ENCODE peak calls at places on chromosomes 12 and 14, in five cellular contexts. One of them, this sample, is unnamed.

GRCh38 chr14:90111895-90112534 is 50.2 kb downstream of the KCNK13 start:
- DNase-seq in CD4-positive, alpha-beta T cell: no peak
- DNase-seq in tibial nerve: no peak
- DNase-seq in natural killer cell: no peak
- DNase-seq in epithelial cell of esophagus: peak
- DNase-seq in this sample: no peak

GRCh38 chr12:113674996-113675395 is 203.3 kb upstream of the LHX5 start:
- DNase-seq in CD4-positive, alpha-beta T cell: no peak
- DNase-seq in tibial nerve: no peak
- DNase-seq in natural killer cell: no peak
- DNase-seq in epithelial cell of esophagus: no peak
- DNase-seq in this sample: no peak

GRCh38 chr12:131853832-131854797 is 25.9 kb downstream of the MMP17 start:
- DNase-seq in CD4-positive, alpha-beta T cell: no peak
- DNase-seq in tibial nerve: no peak
- DNase-seq in natural killer cell: no peak
- DNase-seq in epithelial cell of esophagus: peak
- DNase-seq in this sample: no peak

GRCh38 chr12:124852329-124852831 is 11.3 kb downstream of the SCARB1 start:
- DNase-seq in CD4-positive, alpha-beta T cell: no peak
- DNase-seq in tibial nerve: peak
- DNase-seq in natural killer cell: peak
- DNase-seq in epithelial cell of esophagus: no peak
- DNase-seq in this sample: no peak

GRCh38 chr12:107780298-107780697 is 5.8 kb downstream of the ASCL4 start:
- DNase-seq in CD4-positive, alpha-beta T cell: no peak
- DNase-seq in tibial nerve: no peak
- DNase-seq in natural killer cell: no peak
- DNase-seq in epithelial cell of esophagus: no peak
- DNase-seq in this sample: no peak

GRCh38 chr14:50388256-50388931 is 8.3 kb downstream of the CDKL1 start:
- DNase-seq in CD4-positive, alpha-beta T cell: no peak
- DNase-seq in tibial nerve: no peak
- DNase-seq in natural killer cell: no peak
- DNase-seq in epithelial cell of esophagus: no peak
- DNase-seq in this sample: no peak

GRCh38 chr12:114499338-114499737 is 93.4 kb upstream of the TBX5 start:
- DNase-seq in CD4-positive, alpha-beta T cell: no peak
- DNase-seq in tibial nerve: no peak
- DNase-seq in natural killer cell: no peak
- DNase-seq in epithelial cell of esophagus: no peak
- DNase-seq in this sample: no peak

GRCh38 chr14:90489306-90489705 is 92.5 kb downstream of the CALM1 start:
- DNase-seq in CD4-positive, alpha-beta T cell: no peak
- DNase-seq in tibial nerve: no peak
- DNase-seq in natural killer cell: no peak
- DNase-seq in epithelial cell of esophagus: no peak
- DNase-seq in this sample: peak

GRCh38 chr12:122837306-122838265 is 2.3 kb downstream of the HIP1R start:
- DNase-seq in CD4-positive, alpha-beta T cell: no peak
- DNase-seq in tibial nerve: no peak
- DNase-seq in natural killer cell: no peak
- DNase-seq in epithelial cell of esophagus: peak
- DNase-seq in this sample: no peak

GRCh38 chr12:60259241-60259640 is 663.4 kb downstream of the SLC16A7 start:
- DNase-seq in CD4-positive, alpha-beta T cell: no peak
- DNase-seq in tibial nerve: no peak
- DNase-seq in natural killer cell: no peak
- DNase-seq in epithelial cell of esophagus: peak
- DNase-seq in this sample: no peak

GRCh38 chr14:104587641-104588040 is 8.1 kb downstream of the C14orf180 start:
- DNase-seq in CD4-positive, alpha-beta T cell: no peak
- DNase-seq in tibial nerve: no peak
- DNase-seq in natural killer cell: no peak
- DNase-seq in epithelial cell of esophagus: no peak
- DNase-seq in this sample: no peak

GRCh38 chr14:31937730-31938346 is 139.3 kb upstream of the ARHGAP5 start:
- DNase-seq in CD4-positive, alpha-beta T cell: peak
- DNase-seq in tibial nerve: peak
- DNase-seq in natural killer cell: no peak
- DNase-seq in epithelial cell of esophagus: peak
- DNase-seq in this sample: no peak

GRCh38 chr14:61636792-61637191 is 58.5 kb upstream of the HIF1A start:
- DNase-seq in CD4-positive, alpha-beta T cell: no peak
- DNase-seq in tibial nerve: no peak
- DNase-seq in natural killer cell: no peak
- DNase-seq in epithelial cell of esophagus: no peak
- DNase-seq in this sample: no peak

GRCh38 chr14:37709419-37710195 is 114.2 kb downstream of the TTC6 start:
- DNase-seq in CD4-positive, alpha-beta T cell: no peak
- DNase-seq in tibial nerve: no peak
- DNase-seq in natural killer cell: no peak
- DNase-seq in epithelial cell of esophagus: peak
- DNase-seq in this sample: no peak

GRCh38 chr12:70468741-70469140 is 102.7 kb downstream of the KCNMB4 start:
- DNase-seq in CD4-positive, alpha-beta T cell: no peak
- DNase-seq in tibial nerve: no peak
- DNase-seq in natural killer cell: no peak
- DNase-seq in epithelial cell of esophagus: no peak
- DNase-seq in this sample: no peak

GRCh38 chr14:95388699-95389098 is 69.0 kb upstream of the CLMN start:
- DNase-seq in CD4-positive, alpha-beta T cell: no peak
- DNase-seq in tibial nerve: no peak
- DNase-seq in natural killer cell: no peak
- DNase-seq in epithelial cell of esophagus: no peak
- DNase-seq in this sample: peak

GRCh38 chr12:41967668-41968649 is 176.7 kb downstream of the GXYLT1 start:
- DNase-seq in CD4-positive, alpha-beta T cell: no peak
- DNase-seq in tibial nerve: no peak
- DNase-seq in natural killer cell: no peak
- DNase-seq in epithelial cell of esophagus: peak
- DNase-seq in this sample: no peak

GRCh38 chr12:98513379-98514318 is 1.7 kb upstream of the TMPO start:
- DNase-seq in CD4-positive, alpha-beta T cell: no peak
- DNase-seq in tibial nerve: no peak
- DNase-seq in natural killer cell: no peak
- DNase-seq in epithelial cell of esophagus: no peak
- DNase-seq in this sample: no peak

GRCh38 chr14:73662439-73663056 is 17.8 kb downstream of the DNAL1 start:
- DNase-seq in CD4-positive, alpha-beta T cell: no peak
- DNase-seq in tibial nerve: no peak
- DNase-seq in natural killer cell: no peak
- DNase-seq in epithelial cell of esophagus: peak
- DNase-seq in this sample: no peak

GRCh38 chr14:39582028-39582654 is 149.9 kb upstream of the FBXO33 start:
- DNase-seq in CD4-positive, alpha-beta T cell: no peak
- DNase-seq in tibial nerve: no peak
- DNase-seq in natural killer cell: no peak
- DNase-seq in epithelial cell of esophagus: no peak
- DNase-seq in this sample: no peak

GRCh38 chr14:39576258-39576657 is 144.0 kb upstream of the FBXO33 start:
- DNase-seq in CD4-positive, alpha-beta T cell: no peak
- DNase-seq in tibial nerve: no peak
- DNase-seq in natural killer cell: no peak
- DNase-seq in epithelial cell of esophagus: no peak
- DNase-seq in this sample: no peak

GRCh38 chr14:39576726-39577125 is 144.5 kb upstream of the FBXO33 start:
- DNase-seq in CD4-positive, alpha-beta T cell: no peak
- DNase-seq in tibial nerve: no peak
- DNase-seq in natural killer cell: no peak
- DNase-seq in epithelial cell of esophagus: peak
- DNase-seq in this sample: no peak

DNA sequence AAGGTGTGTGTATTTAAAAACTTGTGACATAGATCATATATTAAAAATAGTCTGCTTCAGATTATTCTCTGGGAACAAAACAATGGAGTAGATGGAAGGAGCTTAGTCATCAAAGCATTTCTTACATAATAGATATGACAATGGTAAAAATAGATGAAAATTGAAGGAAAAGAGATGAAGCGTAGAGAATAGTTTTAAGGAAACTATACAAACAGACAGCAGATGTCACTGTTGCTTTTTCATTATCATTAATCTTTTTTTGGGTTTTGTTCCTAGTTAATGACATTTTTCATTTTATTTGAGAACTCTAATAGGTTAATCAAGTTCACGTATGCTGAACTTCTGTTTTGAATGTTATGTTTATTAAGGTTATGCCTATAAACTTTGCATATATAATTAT is 149.2 kb upstream of the FBXO33 start:
- DNase-seq in CD4-positive, alpha-beta T cell: no peak
- DNase-seq in tibial nerve: no peak
- DNase-seq in natural killer cell: no peak
- DNase-seq in epithelial cell of esophagus: no peak
- DNase-seq in this sample: no peak
- TF ChIP-seq CTCF in CD4-positive, alpha-beta T cell: peak
- TF ChIP-seq CTCF in tibial nerve: no peak
- TF ChIP-seq CTCF in natural killer cell: no peak
- TF ChIP-seq CTCF in epithelial cell of esophagus: no peak
- TF ChIP-seq CTCF in this sample: peak

GRCh38 chr12:9383585-9383984 is 175.4 kb upstream of the PZP start:
- DNase-seq in CD4-positive, alpha-beta T cell: no peak
- DNase-seq in tibial nerve: no peak
- DNase-seq in natural killer cell: no peak
- DNase-seq in epithelial cell of esophagus: no peak
- DNase-seq in this sample: no peak

GRCh38 chr12:9381619-9382018 is 173.4 kb upstream of the PZP start:
- DNase-seq in CD4-positive, alpha-beta T cell: no peak
- DNase-seq in tibial nerve: no peak
- DNase-seq in natural killer cell: no peak
- DNase-seq in epithelial cell of esophagus: no peak
- DNase-seq in this sample: no peak

GRCh38 chr12:9379023-9379742 is 171.0 kb upstream of the PZP start:
- DNase-seq in CD4-positive, alpha-beta T cell: no peak
- DNase-seq in tibial nerve: no peak
- DNase-seq in natural killer cell: no peak
- DNase-seq in epithelial cell of esophagus: no peak
- DNase-seq in this sample: no peak

GRCh38 chr12:9380650-9381049 is 172.5 kb upstream of the PZP start:
- DNase-seq in CD4-positive, alpha-beta T cell: no peak
- DNase-seq in tibial nerve: no peak
- DNase-seq in natural killer cell: no peak
- DNase-seq in epithelial cell of esophagus: no peak
- DNase-seq in this sample: no peak

GRCh38 chr12:9378430-9378835 is 170.2 kb upstream of the PZP start:
- DNase-seq in CD4-positive, alpha-beta T cell: no peak
- DNase-seq in tibial nerve: no peak
- DNase-seq in natural killer cell: no peak
- DNase-seq in epithelial cell of esophagus: peak
- DNase-seq in this sample: no peak
- TF ChIP-seq CTCF in CD4-positive, alpha-beta T cell: peak
- TF ChIP-seq CTCF in tibial nerve: no peak
- TF ChIP-seq CTCF in natural killer cell: no peak
- TF ChIP-seq CTCF in epithelial cell of esophagus: peak
- TF ChIP-seq CTCF in this sample: peak

GRCh38 chr14:22570132-22570949 is 18.7 kb downstream of the DAD1 start:
- DNase-seq in CD4-positive, alpha-beta T cell: peak
- DNase-seq in tibial nerve: peak
- DNase-seq in natural killer cell: peak
- DNase-seq in epithelial cell of esophagus: peak
- DNase-seq in this sample: no peak
- TF ChIP-seq CTCF in CD4-positive, alpha-beta T cell: peak
- TF ChIP-seq CTCF in tibial nerve: peak
- TF ChIP-seq CTCF in natural killer cell: peak
- TF ChIP-seq CTCF in epithelial cell of esophagus: peak
- TF ChIP-seq CTCF in this sample: peak

GRCh38 chr12:30108666-30109065 is 324.9 kb upstream of the TMTC1 start:
- DNase-seq in CD4-positive, alpha-beta T cell: no peak
- DNase-seq in tibial nerve: no peak
- DNase-seq in natural killer cell: no peak
- DNase-seq in epithelial cell of esophagus: no peak
- DNase-seq in this sample: no peak
- TF ChIP-seq CTCF in CD4-positive, alpha-beta T cell: no peak
- TF ChIP-seq CTCF in tibial nerve: no peak
- TF ChIP-seq CTCF in natural killer cell: no peak
- TF ChIP-seq CTCF in epithelial cell of esophagus: no peak
- TF ChIP-seq CTCF in this sample: no peak

GRCh38 chr12:93380480-93381121 is 2.9 kb downstream of the NUDT4 start:
- DNase-seq in CD4-positive, alpha-beta T cell: no peak
- DNase-seq in tibial nerve: no peak
- DNase-seq in natural killer cell: no peak
- DNase-seq in epithelial cell of esophagus: peak
- DNase-seq in this sample: no peak
- TF ChIP-seq CTCF in CD4-positive, alpha-beta T cell: peak
- TF ChIP-seq CTCF in tibial nerve: peak
- TF ChIP-seq CTCF in natural killer cell: no peak
- TF ChIP-seq CTCF in epithelial cell of esophagus: peak
- TF ChIP-seq CTCF in this sample: peak

This sample was measured in type B pancreatic cell.